ENCODE peak calls at places on chromosomes 6 and 20, in seven cellular contexts. One of them, this sample, is unnamed.
A peak's percentile ranks its signal among the peaks of the same experiment; 100 is the strongest.

GRCh38 chr6:157078326-157078725 is 245.0 kb downstream of the TMEM242 start:
- DNase-seq in T-helper 2 cell: no peak
- DNase-seq in endothelial cell: no peak
- DNase-seq in EL: no peak
- DNase-seq in bronchial epithelial cell: no peak
- DNase-seq in aorta: no peak
- DNase-seq in cardiac fibroblast: no peak
- DNase-seq in this sample: no peak

GRCh38 chr20:18224968-18225568 is 63.3 kb upstream of the ZNF133 start:
- DNase-seq in bronchial epithelial cell: peak; percentile 73
- DNase-seq in endothelial cell: peak; percentile 4
- DNase-seq in EL: peak; percentile 62
- DNase-seq in cardiac fibroblast: peak; percentile 76
- DNase-seq in aorta: peak; percentile 48
- DNase-seq in T-helper 2 cell: no peak
- DNase-seq in this sample: no peak

GRCh38 chr6:29720863-29721262 is 2.4 kb upstream of the HLA-F start:
- DNase-seq in aorta: no peak
- DNase-seq in EL: no peak
- DNase-seq in endothelial cell: no peak
- DNase-seq in bronchial epithelial cell: peak; percentile 28
- DNase-seq in cardiac fibroblast: no peak
- DNase-seq in T-helper 2 cell: no peak
- DNase-seq in this sample: no peak

GRCh38 chr6:92826633-92827032 is 592.7 kb downstream of the EPHA7 start:
- DNase-seq in endothelial cell: no peak
- DNase-seq in EL: no peak
- DNase-seq in T-helper 2 cell: no peak
- DNase-seq in cardiac fibroblast: no peak
- DNase-seq in bronchial epithelial cell: no peak
- DNase-seq in aorta: no peak
- DNase-seq in this sample: peak; percentile 3

GRCh38 chr20:9100721-9101120 is 31.8 kb downstream of the PLCB4 start:
- DNase-seq in aorta: no peak
- DNase-seq in cardiac fibroblast: no peak
- DNase-seq in EL: no peak
- DNase-seq in endothelial cell: no peak
- DNase-seq in T-helper 2 cell: no peak
- DNase-seq in bronchial epithelial cell: no peak
- DNase-seq in this sample: no peak

GRCh38 chr6:120584111-120584760 is 750.0 kb downstream of the TBC1D32 start:
- DNase-seq in EL: no peak
- DNase-seq in bronchial epithelial cell: no peak
- DNase-seq in aorta: no peak
- DNase-seq in T-helper 2 cell: no peak
- DNase-seq in endothelial cell: no peak
- DNase-seq in cardiac fibroblast: no peak
- DNase-seq in this sample: no peak

GRCh38 chr20:36010745-36011326 is 42.4 kb downstream of the CNBD2 start:
- DNase-seq in EL: no peak
- DNase-seq in T-helper 2 cell: no peak
- DNase-seq in bronchial epithelial cell: no peak
- DNase-seq in endothelial cell: no peak
- DNase-seq in aorta: no peak
- DNase-seq in cardiac fibroblast: no peak
- DNase-seq in this sample: no peak

GRCh38 chr20:10667077-10667401 is 6.8 kb downstream of the JAG1 start:
- DNase-seq in T-helper 2 cell: no peak
- DNase-seq in EL: no peak
- DNase-seq in bronchial epithelial cell: peak; percentile 57
- DNase-seq in aorta: peak; percentile 88
- DNase-seq in endothelial cell: no peak
- DNase-seq in cardiac fibroblast: no peak
- DNase-seq in this sample: no peak

GRCh38 chr20:50304883-50305635 is 114.4 kb downstream of the CEBPB start:
- DNase-seq in bronchial epithelial cell: no peak
- DNase-seq in cardiac fibroblast: peak; percentile 97
- DNase-seq in aorta: peak; percentile 89
- DNase-seq in T-helper 2 cell: no peak
- DNase-seq in EL: peak; percentile 97
- DNase-seq in endothelial cell: no peak
- DNase-seq in this sample: no peak

GRCh38 chr6:135180458-135181332 is at the start of gene MYB:
- DNase-seq in EL: peak; percentile 72
- DNase-seq in T-helper 2 cell: peak; percentile 58
- DNase-seq in endothelial cell: peak; percentile 74
- DNase-seq in cardiac fibroblast: peak; percentile 54
- DNase-seq in bronchial epithelial cell: peak; percentile 35
- DNase-seq in aorta: peak; percentile 57
- DNase-seq in this sample: no peak

GRCh38 chr20:35009665-35010328 is 54.1 kb downstream of the MYH7B start:
- DNase-seq in aorta: no peak
- DNase-seq in cardiac fibroblast: no peak
- DNase-seq in T-helper 2 cell: no peak
- DNase-seq in endothelial cell: no peak
- DNase-seq in bronchial epithelial cell: no peak
- DNase-seq in EL: no peak
- DNase-seq in this sample: no peak

GRCh38 chr20:4795394-4795793 is 73.7 kb downstream of the PRND start:
- DNase-seq in endothelial cell: no peak
- DNase-seq in aorta: peak; percentile 61
- DNase-seq in T-helper 2 cell: no peak
- DNase-seq in EL: peak; percentile 76
- DNase-seq in cardiac fibroblast: peak; percentile 42
- DNase-seq in bronchial epithelial cell: peak; percentile 72
- DNase-seq in this sample: no peak